ENCODE peak calls at places on chromosomes 16 and 17, in ten cellular contexts. C is prostate gland, Z is IMR-90, E is lower leg skin, A is heart left ventricle, Q is adrenal gland, F is tibial nerve, U is Peyer's patch, T is GM12892, M is esophagus squamous epithelium. N is an unnamed sample.

GRCh38 chr16:50475170-50475569 is 73.0 kb upstream of the NKD1 start:
- DNase-seq in C (no peak), T (no peak), F (no peak), Q (no peak), A (no peak), U (no peak), E (no peak), Z (no peak), M (no peak), N (no peak)

GRCh38 chr16:68490829-68491575 is 42.7 kb upstream of the SMPD3 start:
- DNase-seq in A (no peak), U (peak), F (no peak), C (peak), T (peak), E (peak), M (no peak), Z (peak), Q (peak), N (peak)

GRCh38 chr17:73559532-73559931 is 84.7 kb downstream of the SDK2 start:
- DNase-seq in Q (no peak), E (no peak), C (no peak), U (no peak), Z (no peak), A (no peak), T (no peak), M (no peak), F (no peak), N (no peak)

GRCh38 chr16:17227278-17227677 is 243.5 kb downstream of the XYLT1 start:
- DNase-seq in C (no peak), F (no peak), E (no peak), M (no peak), A (no peak), Z (no peak), U (peak), Q (no peak), T (no peak), N (no peak)

GRCh38 chr17:58755577-58756245 is at the start of gene PPM1E:
- DNase-seq in C (peak), Z (peak), M (no peak), F (peak), U (peak), T (peak), A (peak), E (no peak), Q (peak), N (peak)

GRCh38 chr17:10052414-10052813 is 146.0 kb downstream of the GAS7 start:
- DNase-seq in T (no peak), C (no peak), Z (no peak), A (no peak), U (no peak), Q (no peak), E (no peak), F (no peak), M (no peak), N (no peak)

GRCh38 chr17:34865696-34866095 is 95.6 kb downstream of the CCT6B start:
- DNase-seq in Q (no peak), M (no peak), C (no peak), E (no peak), A (no peak), Z (no peak), U (no peak), T (no peak), F (no peak), N (no peak)

GRCh38 chr17:38875477-38876080 is 5.7 kb downstream of the LASP1 start:
- DNase-seq in E (no peak), U (no peak), M (no peak), Q (no peak), C (no peak), T (no peak), Z (no peak), F (no peak), A (no peak), N (no peak)

GRCh38 chr16:23496826-23497542 is 13.3 kb downstream of the GGA2 start:
- DNase-seq in F (peak), Z (peak), U (no peak), M (no peak), C (peak), A (peak), T (no peak), Q (peak), E (peak), N (peak)

GRCh38 chr17:61833536-61834203 is 29.7 kb downstream of the BRIP1 start:
- DNase-seq in C (no peak), Q (no peak), E (no peak), U (no peak), Z (peak), A (no peak), T (no peak), F (no peak), M (no peak), N (no peak)

GRCh38 chr17:78723001-78723796 is 58.9 kb downstream of the CYTH1 start:
- DNase-seq in Z (peak), Q (no peak), T (no peak), F (no peak), A (peak), U (no peak), E (no peak), M (no peak), C (no peak), N (peak)

GRCh38 chr17:48506246-48506645 is 24.6 kb downstream of the HOXB1 start:
- DNase-seq in T (no peak), Q (no peak), F (no peak), U (no peak), C (no peak), A (no peak), M (no peak), Z (no peak), E (no peak), N (no peak)

GRCh38 chr16:3143189-3143588 is 8.4 kb downstream of the ZNF213 start:
- DNase-seq in M (no peak), E (no peak), Q (no peak), A (no peak), Z (no peak), T (no peak), U (no peak), C (no peak), F (no peak), N (no peak)

GRCh38 chr16:50881331-50881830 is 139.5 kb downstream of the CYLD start:
- DNase-seq in Q (no peak), Z (no peak), U (no peak), E (no peak), C (no peak), F (no peak), T (no peak), A (no peak), M (no peak), N (no peak)

GRCh38 chr17:28366605-28367004 is 1.6 kb upstream of the SEBOX start:
- DNase-seq in T (no peak), E (no peak), A (no peak), U (peak), C (no peak), M (no peak), Q (no peak), Z (no peak), F (no peak), N (no peak)

GRCh38 chr17:2262146-2262587 is 41.4 kb downstream of the SMG6 start:
- DNase-seq in A (no peak), M (no peak), U (no peak), C (no peak), E (no peak), Q (no peak), Z (peak), F (no peak), T (no peak), N (no peak)

GRCh38 chr17:2263183-2263954 is 40.2 kb downstream of the SMG6 start:
- DNase-seq in E (no peak), U (no peak), F (no peak), T (no peak), C (no peak), Q (no peak), Z (peak), M (no peak), A (no peak), N (no peak)

GRCh38 chr17:2266045-2266864 is 37.3 kb downstream of the SMG6 start:
- DNase-seq in M (no peak), C (no peak), Z (no peak), E (peak), T (no peak), U (no peak), A (no peak), Q (no peak), F (no peak), N (peak)

GRCh38 chr17:2266865-2267228 is 36.7 kb downstream of the SMG6 start:
- DNase-seq in M (no peak), F (no peak), E (no peak), C (no peak), Q (no peak), U (no peak), A (no peak), T (no peak), Z (no peak), N (no peak)

GRCh38 chr17:2264023-2264860 is 39.3 kb downstream of the SMG6 start:
- DNase-seq in M (no peak), U (no peak), A (no peak), F (no peak), E (no peak), T (no peak), C (no peak), Z (peak), Q (no peak), N (no peak)
- TF ChIP-seq POLR2A in M (no peak), U (no peak), A (no peak), F (no peak), E (no peak), T (no peak), C (no peak), Z (no peak), Q (no peak), N (no peak)

GRCh38 chr16:47979783-47980182 is 176.0 kb downstream of the ABCC12 start:
- DNase-seq in Z (no peak), Q (no peak), U (no peak), T (no peak), C (no peak), E (no peak), F (no peak), M (no peak), A (no peak), N (no peak)
- TF ChIP-seq POLR2A in Z (no peak), Q (no peak), U (no peak), T (no peak), C (no peak), E (no peak), F (no peak), M (no peak), A (no peak), N (no peak)

GRCh38 chr17:37490638-37491614 is 1.2 kb downstream of the DUSP14 start:
- DNase-seq in Z (peak), A (peak), T (no peak), E (peak), F (peak), M (no peak), U (no peak), Q (peak), C (peak), N (peak)
- TF ChIP-seq POLR2A in Z (peak), A (no peak), T (no peak), E (no peak), F (no peak), M (no peak), U (no peak), Q (no peak), C (peak), N (no peak)

GRCh38 chr17:47207143-47208067 is 1.7 kb upstream of the MYL4 start:
- DNase-seq in M (no peak), C (no peak), E (no peak), T (no peak), Q (no peak), A (no peak), Z (no peak), U (no peak), F (no peak), N (no peak)

GRCh38 chr17:47208744-47209488 is at the start of gene MYL4:
- DNase-seq in M (no peak), C (no peak), Q (no peak), T (no peak), U (no peak), F (no peak), E (no peak), A (no peak), Z (no peak), N (peak)

GRCh38 chr17:47212458-47212857 is 3.3 kb downstream of the MYL4 start:
- DNase-seq in F (no peak), M (no peak), U (no peak), Q (no peak), C (no peak), T (no peak), Z (no peak), A (no peak), E (no peak), N (no peak)

GRCh38 chr17:47210105-47210504 is 957 bp downstream of the MYL4 start:
- DNase-seq in E (no peak), A (no peak), T (no peak), Q (no peak), U (no peak), C (no peak), Z (no peak), F (no peak), M (no peak), N (peak)

DNA sequence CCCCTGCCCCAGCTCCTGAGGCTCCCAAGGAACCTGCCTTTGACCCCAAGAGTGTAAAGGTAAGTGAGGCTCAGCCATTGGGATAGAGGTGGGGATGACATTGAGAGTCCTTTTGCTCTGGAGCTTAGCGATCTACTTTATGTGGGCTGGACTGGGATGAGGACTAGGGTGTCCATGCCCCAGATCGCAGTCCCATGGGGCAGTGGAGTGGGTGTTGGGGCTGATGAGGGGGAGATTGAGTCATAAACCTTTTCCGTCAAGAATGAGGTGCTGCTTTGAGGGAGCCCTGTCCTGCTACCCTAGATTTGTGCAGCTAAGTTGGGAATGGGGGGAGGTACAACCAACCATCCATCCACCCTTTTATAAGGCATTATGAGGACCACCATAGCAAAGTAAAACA is 351 bp downstream of the MYL4 start:
- DNase-seq in U (no peak), Z (no peak), T (no peak), A (no peak), E (no peak), M (no peak), Q (no peak), F (no peak), C (no peak), N (no peak)
- TF ChIP-seq POLR2A in U (no peak), Z (no peak), T (no peak), A (no peak), E (no peak), M (no peak), Q (no peak), F (no peak), C (no peak), N (no peak)

GRCh38 chr17:75996665-75997590 is 3.7 kb upstream of the CDK3 start:
- DNase-seq in Q (no peak), E (peak), Z (peak), C (no peak), T (no peak), U (peak), M (no peak), F (no peak), A (no peak), N (no peak)
- TF ChIP-seq POLR2A in Q (no peak), E (no peak), Z (no peak), C (no peak), T (peak), U (no peak), M (no peak), F (no peak), A (no peak), N (no peak)

DNA sequence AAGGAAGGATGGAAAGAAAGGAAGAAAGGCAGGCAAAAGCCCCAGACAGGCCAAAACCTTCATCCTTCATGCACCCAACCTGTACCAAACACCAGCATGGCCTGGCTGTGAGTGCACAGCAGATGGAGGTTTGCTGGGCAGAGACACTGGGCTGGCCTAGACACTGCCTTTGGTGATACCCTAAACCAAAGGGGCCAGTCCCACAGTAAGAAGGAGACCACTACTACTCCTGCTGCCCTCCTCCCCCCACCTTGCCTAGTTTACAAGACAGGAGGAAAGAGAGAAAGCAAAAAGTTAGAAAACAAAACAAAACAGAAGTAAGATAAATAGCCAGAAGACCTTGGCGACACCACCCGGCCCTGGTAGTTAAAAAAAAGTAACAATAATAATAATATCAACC is 19.1 kb downstream of the QPRT start:
- DNase-seq in C (no peak), M (no peak), Z (no peak), U (no peak), A (no peak), F (no peak), E (no peak), Q (no peak), T (no peak), N (no peak)
- TF ChIP-seq POLR2A in C (no peak), M (no peak), Z (no peak), U (no peak), A (no peak), F (no peak), E (no peak), Q (no peak), T (no peak), N (no peak)

GRCh38 chr17:76566613-76566943 is 19.1 kb downstream of the ST6GALNAC2 start:
- DNase-seq in A (no peak), F (no peak), C (no peak), Z (no peak), E (no peak), T (no peak), U (no peak), Q (no peak), M (no peak), N (no peak)
- TF ChIP-seq POLR2A in A (no peak), F (no peak), C (no peak), Z (no peak), E (no peak), T (no peak), U (no peak), Q (no peak), M (no peak), N (no peak)

DNA sequence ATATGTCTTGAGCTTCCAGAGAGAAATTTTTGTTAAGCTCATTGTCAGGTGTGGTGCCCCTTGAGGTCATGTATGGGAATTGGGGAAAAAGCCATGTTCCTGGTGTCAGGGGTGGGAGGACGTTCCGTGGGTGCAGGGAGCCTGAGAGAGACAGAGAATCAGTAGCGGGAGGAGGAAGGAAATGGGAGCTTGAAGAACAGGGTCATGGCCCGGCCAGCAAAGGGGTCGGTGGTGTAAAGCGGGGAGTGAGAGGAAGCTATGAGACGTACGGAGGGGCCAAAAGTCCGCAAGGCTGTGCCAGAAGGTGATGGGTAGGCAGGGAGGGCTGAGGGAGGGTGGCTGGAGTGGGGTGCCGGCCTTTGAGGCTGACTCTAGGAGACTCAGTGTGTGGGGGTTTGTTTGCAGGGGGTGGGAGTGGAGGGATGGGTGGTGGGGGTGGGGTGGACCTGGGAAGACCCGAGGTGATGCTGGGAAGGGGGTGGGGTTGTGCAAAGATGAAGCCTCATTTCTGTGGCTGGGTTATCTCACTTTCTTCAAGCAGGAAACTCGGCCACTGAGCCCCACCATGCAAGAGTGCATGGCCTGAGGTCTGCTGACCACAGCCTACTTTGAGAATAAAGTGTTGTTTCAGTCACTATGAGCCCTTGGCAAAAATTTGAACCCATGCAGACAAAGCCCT is 63.6 kb downstream of the PLCG2 start:
- DNase-seq in E (no peak), C (no peak), Z (no peak), M (no peak), U (no peak), Q (no peak), F (no peak), A (no peak), T (no peak), N (no peak)
- TF ChIP-seq POLR2A in E (no peak), C (no peak), Z (no peak), M (no peak), U (no peak), Q (no peak), F (no peak), A (no peak), T (peak), N (no peak)

DNA sequence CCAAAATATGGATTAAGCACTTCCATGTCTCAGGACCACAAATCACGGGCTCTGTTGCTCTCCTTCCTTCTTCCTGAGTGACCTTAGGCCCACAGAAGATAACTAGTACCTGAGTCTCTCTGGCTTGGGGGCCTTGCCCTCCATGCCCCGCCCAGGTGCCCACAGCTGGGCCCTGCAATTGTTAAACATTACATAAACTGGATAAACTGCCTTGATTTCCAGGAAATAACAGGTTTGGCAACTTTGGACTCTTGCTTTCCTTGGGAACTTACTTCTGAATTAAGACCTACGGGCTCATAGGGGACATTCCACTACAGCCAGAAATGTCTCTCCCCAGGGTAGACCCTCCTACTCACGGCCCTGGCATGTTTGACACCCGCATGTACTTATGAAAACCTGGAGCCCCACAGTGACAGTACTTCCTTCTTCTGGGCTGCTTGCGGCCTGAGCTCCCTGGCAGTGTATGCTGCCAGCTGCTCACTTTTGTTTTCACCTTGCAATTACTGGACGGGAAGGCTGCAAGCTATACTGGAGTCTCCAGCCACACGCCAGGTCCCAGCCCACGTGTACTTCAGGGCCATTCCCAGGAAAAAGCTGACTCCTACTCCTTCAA is 2.3 kb upstream of the UBALD2 start:
- DNase-seq in M (no peak), T (no peak), C (peak), U (peak), A (no peak), Z (no peak), Q (no peak), F (no peak), E (no peak), N (peak)
- TF ChIP-seq POLR2A in M (no peak), T (no peak), C (peak), U (peak), A (no peak), Z (no peak), Q (no peak), F (no peak), E (no peak), N (no peak)

DNA sequence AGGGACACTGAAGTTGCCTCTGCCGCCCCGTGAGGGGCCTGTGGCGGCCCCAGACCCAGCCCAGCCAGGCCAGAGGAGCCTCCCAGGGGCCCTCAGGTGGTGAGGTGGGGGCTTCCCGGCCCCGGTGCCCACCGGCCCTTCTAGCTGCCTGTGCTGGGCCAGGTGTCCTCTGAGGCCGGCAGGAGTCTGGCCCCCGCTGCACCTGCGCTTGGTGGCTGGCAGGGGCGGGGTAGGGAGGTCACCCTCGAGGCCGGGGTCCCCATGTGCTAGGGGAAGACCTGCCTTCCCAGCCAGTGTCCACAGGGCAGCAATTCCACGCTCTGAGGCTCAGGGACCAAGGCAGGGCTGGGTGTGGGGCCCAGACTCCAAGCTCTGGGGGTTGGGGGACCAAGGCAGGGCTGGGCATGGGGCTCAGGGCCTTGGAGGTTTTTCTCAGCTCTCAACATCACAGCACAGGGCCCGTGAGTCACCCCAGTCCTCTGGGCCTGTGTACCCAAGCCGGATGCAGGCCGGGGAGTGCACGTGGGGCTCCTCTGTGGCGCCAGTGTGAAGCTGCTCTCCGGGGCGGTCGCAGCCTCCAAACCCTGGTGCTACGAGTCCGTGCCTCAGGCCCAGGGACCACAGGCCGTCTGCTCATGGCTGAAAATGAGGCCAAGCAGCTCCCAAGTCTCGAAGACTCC is 1.3 kb upstream of the CCDC154 start:
- DNase-seq in A (no peak), U (no peak), Q (no peak), F (no peak), E (no peak), M (no peak), T (no peak), Z (no peak), C (no peak), N (no peak)
- TF ChIP-seq POLR2A in A (no peak), U (no peak), Q (no peak), F (no peak), E (no peak), M (no peak), T (no peak), Z (no peak), C (no peak), N (no peak)